ENCODE peak calls at places on chromosome 5, in six cellular contexts. F is transverse colon, Y is tibial nerve, D is body of pancreas, M is esophagus squamous epithelium, Z is breast epithelium. I is an unnamed sample.

GRCh38 chr5:113167985-113168384 is 191.4 kb downstream of the DCP2 start:
- DNase-seq in F (no peak), Y (no peak), D (no peak), M (no peak), Z (no peak), I (no peak)

GRCh38 chr5:124703995-124704394 is 42.4 kb downstream of the ZNF608 start:
- DNase-seq in F (no peak), Y (no peak), D (no peak), M (no peak), Z (no peak), I (no peak)

GRCh38 chr5:131814990-131815389 is 18.2 kb upstream of the FNIP1 start:
- DNase-seq in F (no peak), Y (no peak), D (no peak), M (no peak), Z (no peak), I (no peak)

GRCh38 chr5:10353241-10354047 is at the start of gene MARCHF6:
- DNase-seq in F (peak; percentile 98), Y (peak; percentile 91), D (peak; percentile 98), M (peak; percentile 85), Z (peak; percentile 93), I (peak; percentile 96)

GRCh38 chr5:50853151-50853550 is 186.7 kb downstream of the PARP8 start:
- DNase-seq in F (peak; percentile 21), Y (peak; percentile 11), D (no peak), M (no peak), Z (no peak), I (no peak)

GRCh38 chr5:179301376-179301775 is 43.9 kb downstream of the ADAMTS2 start:
- DNase-seq in F (no peak), Y (no peak), D (no peak), M (no peak), Z (no peak), I (peak; percentile 40)

GRCh38 chr5:122175852-122176251 is 46.5 kb downstream of the ZNF474 start:
- DNase-seq in F (no peak), Y (no peak), D (no peak), M (no peak), Z (no peak), I (no peak)

GRCh38 chr5:132773601-132774355 is 3.3 kb downstream of the SEPTIN8 start:
- DNase-seq in F (no peak), Y (no peak), D (no peak), M (no peak), Z (no peak), I (no peak)

GRCh38 chr5:1793301-1793740 is 6.3 kb downstream of the MRPL36 start:
- DNase-seq in F (no peak), Y (no peak), D (no peak), M (no peak), Z (no peak), I (peak; percentile 52)

GRCh38 chr5:91403404-91403803 is 20.3 kb upstream of the ARRDC3 start:
- DNase-seq in F (no peak), Y (no peak), D (no peak), M (no peak), Z (no peak), I (no peak)

GRCh38 chr5:134440185-134440755 is 28.6 kb upstream of the CDKN2AIPNL start:
- DNase-seq in F (no peak), Y (no peak), D (no peak), M (no peak), Z (no peak), I (no peak)

GRCh38 chr5:172140866-172141265 is 47.2 kb downstream of the STK10 start:
- DNase-seq in F (no peak), Y (no peak), D (no peak), M (no peak), Z (no peak), I (no peak)

GRCh38 chr5:174151579-174152181 is 106.2 kb downstream of the NSG2 start:
- DNase-seq in F (no peak), Y (no peak), D (no peak), M (no peak), Z (no peak), I (no peak)

GRCh38 chr5:32785639-32786216 is 74.6 kb downstream of the NPR3 start:
- DNase-seq in F (no peak), Y (no peak), D (no peak), M (no peak), Z (no peak), I (no peak)

GRCh38 chr5:151016700-151017099 is 3.7 kb upstream of the GPX3 start:
- DNase-seq in F (no peak), Y (peak; percentile 75), D (no peak), M (no peak), Z (peak; percentile 63), I (no peak)

GRCh38 chr5:129074903-129075302 is 19.6 kb upstream of the ISOC1 start:
- DNase-seq in F (no peak), Y (no peak), D (no peak), M (no peak), Z (no peak), I (no peak)

GRCh38 chr5:125888358-125888757 is 534.9 kb upstream of the GRAMD2B start:
- DNase-seq in F (no peak), Y (no peak), D (no peak), M (no peak), Z (no peak), I (no peak)

GRCh38 chr5:60185230-60186104 is 291.9 kb upstream of the PDE4D start:
- DNase-seq in F (no peak), Y (no peak), D (no peak), M (no peak), Z (no peak), I (no peak)

GRCh38 chr5:154010660-154011059 is 28.1 kb downstream of the FAM114A2 start:
- DNase-seq in F (no peak), Y (no peak), D (no peak), M (no peak), Z (no peak), I (no peak)

GRCh38 chr5:157963244-157963643 is 104.3 kb upstream of the CLINT1 start:
- DNase-seq in F (no peak), Y (no peak), D (no peak), M (no peak), Z (no peak), I (no peak)

GRCh38 chr5:2262620-2263019 is 379.9 kb upstream of the IRX4 start:
- DNase-seq in F (no peak), Y (no peak), D (no peak), M (no peak), Z (no peak), I (no peak)

GRCh38 chr5:91212336-91213092 is 170.6 kb downstream of the ARRDC3 start:
- DNase-seq in F (peak; percentile 38), Y (peak; percentile 43), D (no peak), M (no peak), Z (no peak), I (no peak)

GRCh38 chr5:78677777-78678668 is 29.5 kb upstream of the LHFPL2 start:
- DNase-seq in F (peak; percentile 40), Y (peak; percentile 79), D (peak; percentile 18), M (no peak), Z (peak; percentile 47), I (peak; percentile 79)

GRCh38 chr5:174724484-174725260 is at the start of gene MSX2:
- DNase-seq in F (peak; percentile 84), Y (peak; percentile 38), D (peak; percentile 89), M (no peak), Z (peak; percentile 85), I (peak; percentile 93)

GRCh38 chr5:132651838-132652476 is 6.0 kb upstream of the IL13 start:
- DNase-seq in F (no peak), Y (no peak), D (no peak), M (no peak), Z (no peak), I (no peak)

GRCh38 chr5:119270955-119271757 is 84.7 kb upstream of the TNFAIP8 start:
- DNase-seq in F (no peak), Y (no peak), D (peak; percentile 38), M (no peak), Z (no peak), I (no peak)

GRCh38 chr5:65103674-65104035 is 334.9 kb downstream of the CWC27 start:
- DNase-seq in F (no peak), Y (peak; percentile 33), D (peak; percentile 14), M (no peak), Z (no peak), I (no peak)

GRCh38 chr5:160260881-160261815 is 31.8 kb downstream of the FABP6 start:
- DNase-seq in F (peak; percentile 56), Y (no peak), D (no peak), M (no peak), Z (no peak), I (no peak)
- TF ChIP-seq POLR2A in F (peak; percentile 32), Y (no peak), D (no peak), M (no peak), Z (no peak), I (no peak)

GRCh38 chr5:139849501-139849900 is 53.9 kb downstream of the PSD2 start:
- DNase-seq in F (no peak), Y (no peak), D (no peak), M (no peak), Z (no peak), I (no peak)
- H3K27me3 ChIP-seq in F (peaks cover 40% of the 10 kb centered on the region), Y (no peaks in the 10 kb centered on the region), D (no peaks in the 10 kb centered on the region), M (peaks cover 15% of the 10 kb centered on the region), Z (no peaks in the 10 kb centered on the region), I (no peaks in the 10 kb centered on the region)

GRCh38 chr5:149211566-149211965 is 60.1 kb upstream of the AFAP1L1 start:
- DNase-seq in F (no peak), Y (no peak), D (no peak), M (no peak), Z (no peak), I (no peak)

GRCh38 chr5:149210968-149211495 is 60.6 kb upstream of the AFAP1L1 start:
- DNase-seq in F (no peak), Y (no peak), D (no peak), M (no peak), Z (no peak), I (no peak)

GRCh38 chr5:149213264-149213663 is 58.4 kb upstream of the AFAP1L1 start:
- DNase-seq in F (no peak), Y (no peak), D (no peak), M (no peak), Z (no peak), I (no peak)

GRCh38 chr5:149210229-149210628 is 61.4 kb upstream of the AFAP1L1 start:
- DNase-seq in F (no peak), Y (no peak), D (no peak), M (no peak), Z (no peak), I (no peak)

GRCh38 chr5:149212203-149212951 is 59.3 kb upstream of the AFAP1L1 start:
- DNase-seq in F (no peak), Y (no peak), D (no peak), M (no peak), Z (no peak), I (no peak)
- H3K27ac ChIP-seq in F (peak overlapping the region; percentile 46), Y (peak overlapping the region; percentile 59), D (no peak overlapping the region), M (no peak overlapping the region), Z (no peak overlapping the region), I (no peak overlapping the region)

DNA sequence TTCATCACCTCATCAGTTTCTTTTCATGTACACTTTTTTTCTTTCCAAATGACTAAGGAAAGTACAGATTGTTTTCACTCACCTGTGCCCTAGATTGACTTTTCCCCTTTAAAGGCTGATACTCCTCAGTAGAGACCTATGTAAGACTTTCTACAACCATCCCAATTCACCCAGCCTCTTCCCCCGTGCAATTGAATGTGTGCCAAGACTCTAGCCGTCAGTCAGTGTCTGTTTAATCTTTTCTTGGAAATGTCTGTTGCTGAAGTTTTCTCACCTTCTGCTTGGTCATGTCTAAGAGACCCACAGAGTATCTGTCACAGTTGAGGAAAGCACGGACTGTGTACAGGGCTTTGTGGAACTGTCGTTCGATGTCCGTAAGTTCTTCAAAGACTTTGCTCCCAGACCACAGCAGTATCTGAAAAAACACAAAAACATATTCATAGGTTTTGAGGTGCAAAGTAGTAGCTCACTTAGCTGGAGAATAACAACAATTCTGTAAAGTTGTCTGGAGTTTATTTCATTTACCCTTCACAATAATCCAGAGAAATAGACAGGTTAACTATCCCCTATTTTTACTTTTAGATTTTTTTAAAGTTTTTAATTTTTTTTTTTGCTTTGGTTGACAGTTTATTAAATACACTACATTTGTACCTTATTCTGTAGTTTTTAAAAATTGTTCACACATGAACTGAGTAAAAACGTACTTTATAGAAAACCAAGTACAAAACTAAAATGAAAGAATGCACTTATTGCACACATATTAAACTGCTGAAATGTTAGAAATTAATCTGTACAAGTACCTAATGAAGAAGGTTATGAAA is 13.6 kb downstream of the PDE6A start:
- DNase-seq in F (no peak), Y (no peak), D (no peak), M (no peak), Z (no peak), I (no peak)
- TF ChIP-seq POLR2A in F (no peak), Y (no peak), D (no peak), M (no peak), Z (no peak), I (no peak)

I was measured in suprapubic skin.